ENCODE peak calls at places on chromosome 22, in five cellular contexts. K is cerebellar cortex, D is RWPE1, C is NB4, O is left lung. A is an unnamed sample.

GRCh38 chr22:50293441-50294318 is 13.8 kb downstream of the PLXNB2 start:
- DNase-seq in K (no peak), D (no peak), C (peak), O (peak), A (no peak)

GRCh38 chr22:41021039-41021654 is 70.0 kb downstream of the RBX1 start:
- DNase-seq in K (peak), D (peak), C (peak), O (peak), A (no peak)

GRCh38 chr22:26783886-26784285 is 126.5 kb downstream of the MIAT start:
- DNase-seq in K (no peak), D (no peak), C (no peak), O (no peak), A (no peak)

GRCh38 chr22:24380220-24381218 is 46.9 kb upstream of the ADORA2A start:
- DNase-seq in K (no peak), D (no peak), C (no peak), O (no peak), A (no peak)

GRCh38 chr22:45469573-45470383 is 32.9 kb upstream of the FBLN1 start:
- DNase-seq in K (no peak), D (peak), C (no peak), O (peak), A (no peak)

GRCh38 chr22:42294034-42294985 is 23.9 kb upstream of the TCF20 start:
- DNase-seq in K (no peak), D (peak), C (peak), O (peak), A (no peak)

GRCh38 chr22:20092477-20092854 is 12.4 kb downstream of the DGCR8 start:
- DNase-seq in K (no peak), D (no peak), C (no peak), O (no peak), A (no peak)

GRCh38 chr22:35510481-35510934 is 30.1 kb upstream of the RASD2 start:
- DNase-seq in K (no peak), D (no peak), C (no peak), O (no peak), A (no peak)

GRCh38 chr22:17475318-17476212 is 87.7 kb upstream of the SLC25A18 start:
- DNase-seq in K (no peak), D (no peak), C (no peak), O (no peak), A (no peak)

GRCh38 chr22:31235076-31235475 is 23.0 kb downstream of the LIMK2 start:
- DNase-seq in K (no peak), D (no peak), C (no peak), O (no peak), A (no peak)